ENCODE peak calls at places on chromosome 22, in six cellular contexts. O is HS-27A, J is fibroblast of pulmonary artery, D is fibroblast of mammary gland, I is neural progenitor cell, H is esophagus squamous epithelium. V is an unnamed sample.

GRCh38 chr22:40721266-40721665 is 42.0 kb downstream of the MCHR1 start:
- DNase-seq in O (no peak), J (peak), D (peak), I (peak), H (no peak), V (peak)

GRCh38 chr22:27546157-27546556 is 255.4 kb downstream of the MN1 start:
- DNase-seq in O (no peak), J (no peak), D (no peak), I (no peak), H (no peak), V (no peak)

GRCh38 chr22:19226428-19226827 is 47.9 kb upstream of the SLC25A1 start:
- DNase-seq in O (no peak), J (no peak), D (no peak), I (no peak), H (no peak), V (no peak)

GRCh38 chr22:31840581-31840980 is 86.8 kb downstream of the DEPDC5 start:
- DNase-seq in O (no peak), J (no peak), D (no peak), I (no peak), H (no peak), V (no peak)

GRCh38 chr22:39306456-39307361 is 12.7 kb downstream of the RPL3 start:
- DNase-seq in O (no peak), J (no peak), D (no peak), I (peak), H (no peak), V (no peak)

GRCh38 chr22:19930537-19931486 is 10.8 kb upstream of the COMT start:
- DNase-seq in O (no peak), J (no peak), D (no peak), I (no peak), H (no peak), V (no peak)

GRCh38 chr22:18966748-18967147 is 30.7 kb upstream of the PRODH start:
- DNase-seq in O (no peak), J (no peak), D (no peak), I (no peak), H (no peak), V (no peak)

GRCh38 chr22:32058656-32059280 is 15.7 kb downstream of the SLC5A1 start:
- DNase-seq in O (no peak), J (peak), D (no peak), I (no peak), H (no peak), V (no peak)

GRCh38 chr22:43654271-43654670 is 157.8 kb downstream of the EFCAB6 start:
- DNase-seq in O (no peak), J (no peak), D (no peak), I (no peak), H (no peak), V (no peak)

GRCh38 chr22:38422615-38423511 is 32.1 kb downstream of the KCNJ4 start:
- DNase-seq in O (no peak), J (no peak), D (no peak), I (no peak), H (no peak), V (no peak)

GRCh38 chr22:46299101-46299500 is 2.4 kb downstream of the GTSE1 start:
- DNase-seq in O (no peak), J (no peak), D (no peak), I (no peak), H (no peak), V (no peak)

GRCh38 chr22:49997221-49997599 is 15.4 kb downstream of the IL17REL start:
- DNase-seq in O (no peak), J (no peak), D (no peak), I (no peak), H (no peak), V (no peak)

GRCh38 chr22:46148336-46148735 is 2.0 kb upstream of the PPARA start:
- DNase-seq in O (no peak), J (no peak), D (no peak), I (no peak), H (no peak), V (no peak)

GRCh38 chr22:17870408-17870807 is 96.1 kb upstream of the BID start:
- DNase-seq in O (no peak), J (no peak), D (no peak), I (no peak), H (no peak), V (no peak)

GRCh38 chr22:20475115-20475436 is 20.5 kb downstream of the KLHL22 start:
- DNase-seq in O (no peak), J (no peak), D (no peak), I (no peak), H (no peak), V (no peak)

GRCh38 chr22:31046591-31047226 is 34.4 kb upstream of the SMTN start:
- DNase-seq in O (no peak), J (peak), D (peak), I (no peak), H (no peak), V (no peak)

GRCh38 chr22:44707752-44708151 is 5.7 kb downstream of the PRR5 start:
- DNase-seq in O (no peak), J (no peak), D (peak), I (no peak), H (no peak), V (peak)

GRCh38 chr22:40022536-40023225 is 27.9 kb downstream of the FAM83F start:
- DNase-seq in O (no peak), J (no peak), D (no peak), I (no peak), H (no peak), V (no peak)